ENCODE peak calls at places on chromosomes 11 and 22, in seven cellular contexts. A, V, O, M, X, E and U are unnamed samples.

GRCh38 chr11:4809246-4809645 is 5.1 kb upstream of the OR52R1 start:
- DNase-seq in A (no peak), V (no peak), O (no peak), M (no peak), X (no peak), E (no peak), U (no peak)

GRCh38 chr11:112524808-112525207 is 264.1 kb upstream of the PLET1 start:
- DNase-seq in A (no peak), V (peak), O (no peak), M (no peak), X (no peak), E (no peak), U (no peak)

GRCh38 chr22:22076937-22077703 is 94.5 kb upstream of the TOP3B start:
- DNase-seq in A (no peak), V (no peak), O (no peak), M (no peak), X (no peak), E (no peak), U (peak)

GRCh38 chr11:32213223-32213622 is 122.3 kb downstream of the RCN1 start:
- DNase-seq in A (no peak), V (no peak), O (no peak), M (no peak), X (no peak), E (no peak), U (peak)

GRCh38 chr22:47160141-47160541 is 397.7 kb downstream of the TBC1D22A start:
- DNase-seq in A (no peak), V (no peak), O (no peak), M (no peak), X (no peak), E (no peak), U (no peak)

GRCh38 chr11:1767399-1768140 is 3.8 kb upstream of the CTSD start:
- DNase-seq in A (no peak), V (peak), O (no peak), M (no peak), X (no peak), E (no peak), U (no peak)

GRCh38 chr11:128720522-128720985 is 26.7 kb downstream of the FLI1 start:
- DNase-seq in A (peak), V (no peak), O (no peak), M (peak), X (no peak), E (no peak), U (no peak)

GRCh38 chr11:2382927-2383822 is 6.1 kb downstream of the CD81 start:
- DNase-seq in A (no peak), V (peak), O (no peak), M (no peak), X (no peak), E (no peak), U (peak)

GRCh38 chr11:46984987-46985386 is 48.4 kb downstream of the CSTPP1 start:
- DNase-seq in A (no peak), V (no peak), O (no peak), M (no peak), X (no peak), E (no peak), U (peak)

GRCh38 chr11:85914425-85914824 is 59.2 kb downstream of the CCDC83 start:
- DNase-seq in A (no peak), V (no peak), O (no peak), M (no peak), X (no peak), E (no peak), U (no peak)

GRCh38 chr22:40417881-40418280 is 47.5 kb downstream of the SGSM3 start:
- DNase-seq in A (no peak), V (no peak), O (no peak), M (no peak), X (no peak), E (no peak), U (no peak)

GRCh38 chr11:334264-335033 is 13.8 kb upstream of the IFITM3 start:
- DNase-seq in A (no peak), V (no peak), O (no peak), M (peak), X (no peak), E (no peak), U (no peak)

GRCh38 chr11:80702264-80702663 is 1261.4 kb upstream of the TENM4 start:
- DNase-seq in A (no peak), V (no peak), O (no peak), M (no peak), X (no peak), E (no peak), U (no peak)